ENCODE peak calls at places on chromosome 22, in nine cellular contexts. One of them, this sample, is unnamed.

GRCh38 chr22:43177479-43177878 is 9.5 kb downstream of the TTLL12 start:
- DNase-seq in AG09309: no peak
- DNase-seq in IMR-90: no peak
- DNase-seq in adrenal gland: no peak
- DNase-seq in A549: no peak
- DNase-seq in MCF 10A: no peak
- DNase-seq in thoracic aorta: no peak
- DNase-seq in AG10803: no peak
- DNase-seq in cardiac muscle cell: no peak
- DNase-seq in this sample: no peak

GRCh38 chr22:50701076-50701419 is 28.4 kb downstream of the SHANK3 start:
- DNase-seq in AG09309: no peak
- DNase-seq in IMR-90: no peak
- DNase-seq in adrenal gland: no peak
- DNase-seq in A549: no peak
- DNase-seq in MCF 10A: no peak
- DNase-seq in thoracic aorta: no peak
- DNase-seq in AG10803: no peak
- DNase-seq in cardiac muscle cell: no peak
- DNase-seq in this sample: no peak

GRCh38 chr22:46105494-46106278 is 44.6 kb upstream of the PPARA start:
- DNase-seq in AG09309: peak
- DNase-seq in IMR-90: peak
- DNase-seq in adrenal gland: no peak
- DNase-seq in A549: peak
- DNase-seq in MCF 10A: peak
- DNase-seq in thoracic aorta: no peak
- DNase-seq in AG10803: peak
- DNase-seq in cardiac muscle cell: peak
- DNase-seq in this sample: peak

GRCh38 chr22:41290262-41291221 is 4.6 kb upstream of the RANGAP1 start:
- DNase-seq in AG09309: peak
- DNase-seq in IMR-90: peak
- DNase-seq in adrenal gland: no peak
- DNase-seq in A549: no peak
- DNase-seq in MCF 10A: peak
- DNase-seq in thoracic aorta: no peak
- DNase-seq in AG10803: peak
- DNase-seq in cardiac muscle cell: peak
- DNase-seq in this sample: peak

GRCh38 chr22:42664976-42665831 is 16.0 kb upstream of the CYB5R3 start:
- DNase-seq in AG09309: no peak
- DNase-seq in IMR-90: no peak
- DNase-seq in adrenal gland: no peak
- DNase-seq in A549: no peak
- DNase-seq in MCF 10A: no peak
- DNase-seq in thoracic aorta: no peak
- DNase-seq in AG10803: no peak
- DNase-seq in cardiac muscle cell: no peak
- DNase-seq in this sample: no peak

GRCh38 chr22:43828711-43829447 is 16.8 kb upstream of the EFCAB6 start:
- DNase-seq in AG09309: no peak
- DNase-seq in IMR-90: peak
- DNase-seq in adrenal gland: peak
- DNase-seq in A549: no peak
- DNase-seq in MCF 10A: no peak
- DNase-seq in thoracic aorta: no peak
- DNase-seq in AG10803: peak
- DNase-seq in cardiac muscle cell: peak
- DNase-seq in this sample: no peak

GRCh38 chr22:37018815-37019308 is 385 bp downstream of the TST start:
- DNase-seq in AG09309: no peak
- DNase-seq in IMR-90: peak
- DNase-seq in adrenal gland: peak
- DNase-seq in A549: no peak
- DNase-seq in MCF 10A: peak
- DNase-seq in thoracic aorta: no peak
- DNase-seq in AG10803: peak
- DNase-seq in cardiac muscle cell: peak
- DNase-seq in this sample: peak

GRCh38 chr22:35930933-35931332 is 97.7 kb downstream of the RBFOX2 start:
- DNase-seq in AG09309: peak
- DNase-seq in IMR-90: peak
- DNase-seq in adrenal gland: no peak
- DNase-seq in A549: peak
- DNase-seq in MCF 10A: peak
- DNase-seq in thoracic aorta: no peak
- DNase-seq in AG10803: peak
- DNase-seq in cardiac muscle cell: peak
- DNase-seq in this sample: peak

GRCh38 chr22:46754110-46754799 is 8.2 kb upstream of the TBC1D22A start:
- DNase-seq in AG09309: peak
- DNase-seq in IMR-90: peak
- DNase-seq in adrenal gland: peak
- DNase-seq in A549: peak
- DNase-seq in MCF 10A: peak
- DNase-seq in thoracic aorta: peak
- DNase-seq in AG10803: peak
- DNase-seq in cardiac muscle cell: peak
- DNase-seq in this sample: peak

GRCh38 chr22:49289822-49290221 is 537.9 kb downstream of the BRD1 start:
- DNase-seq in AG09309: no peak
- DNase-seq in IMR-90: no peak
- DNase-seq in adrenal gland: peak
- DNase-seq in A549: no peak
- DNase-seq in MCF 10A: no peak
- DNase-seq in thoracic aorta: no peak
- DNase-seq in AG10803: no peak
- DNase-seq in cardiac muscle cell: no peak
- DNase-seq in this sample: no peak

GRCh38 chr22:39942433-39943213 is 17.6 kb upstream of the TMA7B start:
- DNase-seq in AG09309: no peak
- DNase-seq in IMR-90: no peak
- DNase-seq in adrenal gland: no peak
- DNase-seq in A549: no peak
- DNase-seq in MCF 10A: no peak
- DNase-seq in thoracic aorta: no peak
- DNase-seq in AG10803: no peak
- DNase-seq in cardiac muscle cell: peak
- DNase-seq in this sample: no peak

GRCh38 chr22:39939830-39940229 is 20.4 kb upstream of the TMA7B start:
- DNase-seq in AG09309: no peak
- DNase-seq in IMR-90: no peak
- DNase-seq in adrenal gland: no peak
- DNase-seq in A549: no peak
- DNase-seq in MCF 10A: no peak
- DNase-seq in thoracic aorta: no peak
- DNase-seq in AG10803: no peak
- DNase-seq in cardiac muscle cell: no peak
- DNase-seq in this sample: no peak

GRCh38 chr22:39941661-39942060 is 18.5 kb upstream of the TMA7B start:
- DNase-seq in AG09309: no peak
- DNase-seq in IMR-90: no peak
- DNase-seq in adrenal gland: no peak
- DNase-seq in A549: no peak
- DNase-seq in MCF 10A: no peak
- DNase-seq in thoracic aorta: no peak
- DNase-seq in AG10803: no peak
- DNase-seq in cardiac muscle cell: no peak
- DNase-seq in this sample: no peak

GRCh38 chr22:39938509-39938908 is 21.7 kb upstream of the TMA7B start:
- DNase-seq in AG09309: no peak
- DNase-seq in IMR-90: no peak
- DNase-seq in adrenal gland: no peak
- DNase-seq in A549: no peak
- DNase-seq in MCF 10A: no peak
- DNase-seq in thoracic aorta: no peak
- DNase-seq in AG10803: no peak
- DNase-seq in cardiac muscle cell: no peak
- DNase-seq in this sample: no peak

DNA sequence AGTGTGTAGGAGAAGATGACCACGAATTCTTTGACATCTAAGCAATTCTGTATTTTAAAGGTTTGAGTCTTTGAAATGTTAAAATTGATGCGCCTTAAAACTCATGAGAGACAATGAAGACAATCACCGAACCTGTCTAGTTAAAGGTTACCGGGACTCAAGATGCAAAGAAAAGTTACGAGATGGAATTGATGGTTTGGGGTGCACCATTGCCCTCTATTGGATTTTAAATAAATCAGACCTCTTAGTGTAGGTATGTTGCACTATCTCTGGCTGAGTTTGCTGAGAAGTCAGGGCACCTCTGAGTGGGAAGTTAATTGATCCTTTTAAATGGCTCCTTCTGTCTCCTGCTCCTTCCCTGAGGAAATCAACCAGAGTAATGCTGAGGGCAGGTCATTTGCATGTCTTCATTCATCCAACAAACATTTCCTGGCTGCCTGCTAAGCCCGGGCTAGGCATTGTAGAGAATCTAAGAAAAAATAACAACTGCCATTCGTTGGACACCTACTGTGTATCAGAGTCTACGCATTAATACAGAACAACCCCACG is 19.4 kb upstream of the TMA7B start:
- DNase-seq in AG09309: no peak
- DNase-seq in IMR-90: no peak
- DNase-seq in adrenal gland: no peak
- DNase-seq in A549: no peak
- DNase-seq in MCF 10A: no peak
- DNase-seq in thoracic aorta: no peak
- DNase-seq in AG10803: no peak
- DNase-seq in cardiac muscle cell: no peak
- DNase-seq in this sample: no peak
- TF ChIP-seq CTCF in AG09309: no peak
- TF ChIP-seq CTCF in IMR-90: no peak
- TF ChIP-seq CTCF in adrenal gland: no peak
- TF ChIP-seq CTCF in A549: no peak
- TF ChIP-seq CTCF in MCF 10A: no peak
- TF ChIP-seq CTCF in thoracic aorta: no peak
- TF ChIP-seq CTCF in AG10803: no peak
- TF ChIP-seq CTCF in cardiac muscle cell: no peak
- TF ChIP-seq CTCF in this sample: no peak

DNA sequence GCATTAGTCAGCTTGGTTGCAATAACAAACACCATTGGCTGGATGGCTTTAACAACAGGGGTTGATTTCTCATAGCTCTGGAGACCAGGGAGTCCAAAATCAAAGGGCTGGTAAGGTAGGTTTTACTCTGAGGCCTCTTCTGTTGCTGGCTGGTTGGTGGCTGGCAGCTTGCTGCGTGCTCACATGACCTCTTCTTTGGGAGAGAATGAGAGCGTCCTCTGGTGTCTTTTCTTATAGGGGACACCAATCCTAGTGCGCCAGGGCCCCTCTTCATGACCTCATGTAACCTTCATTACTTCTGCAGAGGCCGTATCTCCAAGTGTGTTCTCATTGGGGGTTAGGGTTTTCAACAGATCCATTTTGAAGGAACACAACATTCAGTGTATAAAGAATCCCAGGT is 1308.3 kb downstream of the TBC1D22A start:
- DNase-seq in AG09309: no peak
- DNase-seq in IMR-90: no peak
- DNase-seq in adrenal gland: no peak
- DNase-seq in A549: no peak
- DNase-seq in MCF 10A: no peak
- DNase-seq in thoracic aorta: no peak
- DNase-seq in AG10803: no peak
- DNase-seq in cardiac muscle cell: no peak
- DNase-seq in this sample: no peak
- TF ChIP-seq CTCF in AG09309: no peak
- TF ChIP-seq CTCF in IMR-90: no peak
- TF ChIP-seq CTCF in adrenal gland: no peak
- TF ChIP-seq CTCF in A549: no peak
- TF ChIP-seq CTCF in MCF 10A: no peak
- TF ChIP-seq CTCF in thoracic aorta: no peak
- TF ChIP-seq CTCF in AG10803: no peak
- TF ChIP-seq CTCF in cardiac muscle cell: no peak
- TF ChIP-seq CTCF in this sample: no peak

DNA sequence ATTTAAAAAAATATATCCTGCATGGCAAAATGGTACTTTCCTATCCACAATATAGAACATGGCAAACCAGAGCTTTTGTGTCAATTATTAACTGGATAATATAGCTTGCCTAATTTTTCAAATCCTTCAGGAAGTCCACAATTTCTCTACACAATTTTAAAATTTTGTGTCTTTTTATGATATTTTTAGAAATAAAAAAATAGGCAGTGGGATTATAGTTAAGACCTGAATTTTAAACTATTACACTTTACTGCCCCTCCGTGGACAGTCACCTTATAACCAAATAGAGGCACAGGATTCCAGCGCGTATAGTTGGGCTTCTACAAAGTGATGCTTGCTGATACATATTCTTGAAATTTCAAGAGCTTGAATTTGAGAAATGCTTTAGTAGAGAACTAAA is 2.1 kb upstream of the DMC1 start:
- DNase-seq in AG09309: no peak
- DNase-seq in IMR-90: peak
- DNase-seq in adrenal gland: no peak
- DNase-seq in A549: peak
- DNase-seq in MCF 10A: peak
- DNase-seq in thoracic aorta: no peak
- DNase-seq in AG10803: peak
- DNase-seq in cardiac muscle cell: peak
- DNase-seq in this sample: peak
- TF ChIP-seq CTCF in AG09309: peak
- TF ChIP-seq CTCF in IMR-90: peak
- TF ChIP-seq CTCF in adrenal gland: peak
- TF ChIP-seq CTCF in A549: peak
- TF ChIP-seq CTCF in MCF 10A: peak
- TF ChIP-seq CTCF in thoracic aorta: peak
- TF ChIP-seq CTCF in AG10803: peak
- TF ChIP-seq CTCF in cardiac muscle cell: peak
- TF ChIP-seq CTCF in this sample: peak

DNA sequence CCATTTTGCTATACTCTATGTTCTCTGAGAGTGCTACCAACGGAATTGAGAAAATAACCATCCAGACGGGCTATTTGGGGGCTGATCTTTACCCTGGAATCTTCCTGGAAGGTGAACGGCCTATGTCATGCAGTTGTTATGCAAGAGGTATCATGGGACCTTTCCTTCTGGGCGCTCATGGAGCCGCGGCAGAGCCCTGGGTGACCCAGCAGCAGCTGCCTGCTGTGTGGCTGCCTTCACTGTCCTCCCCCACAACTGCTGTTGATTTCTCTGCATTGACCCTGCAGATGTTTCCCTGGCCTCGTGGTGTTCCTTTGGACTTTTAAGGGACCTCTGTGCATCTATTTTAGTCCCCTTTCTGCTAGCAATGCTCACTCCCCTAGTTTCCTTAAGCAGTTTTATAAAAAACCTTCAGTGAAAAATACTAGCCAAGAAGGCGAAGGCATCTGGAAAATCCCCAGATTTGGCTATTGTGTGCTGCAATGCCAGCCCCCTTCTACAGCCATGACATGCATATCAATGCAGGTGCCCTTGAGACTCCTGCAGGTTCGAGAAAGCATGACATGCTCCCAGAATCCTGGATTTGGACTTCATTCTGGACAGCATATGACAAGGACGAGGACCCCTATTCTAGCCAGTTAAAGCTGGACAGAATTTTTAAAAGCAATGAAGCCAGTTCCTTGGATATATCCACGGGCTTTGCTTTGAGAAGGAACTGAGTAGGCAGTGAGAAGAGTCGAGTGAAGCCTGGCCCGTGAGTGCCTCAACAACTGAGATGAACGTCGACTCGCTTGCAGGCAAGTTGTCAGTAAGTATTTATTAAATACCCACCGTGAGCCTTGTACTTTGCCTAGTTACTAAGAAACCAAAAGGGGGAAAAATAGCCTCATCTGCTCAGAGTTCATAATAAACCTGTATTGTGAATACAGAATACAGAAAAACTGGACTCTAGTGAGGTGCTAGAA is at the start of gene SLC25A18:
- DNase-seq in AG09309: no peak
- DNase-seq in IMR-90: no peak
- DNase-seq in adrenal gland: peak
- DNase-seq in A549: no peak
- DNase-seq in MCF 10A: no peak
- DNase-seq in thoracic aorta: no peak
- DNase-seq in AG10803: peak
- DNase-seq in cardiac muscle cell: peak
- DNase-seq in this sample: no peak
- TF ChIP-seq CTCF in AG09309: no peak
- TF ChIP-seq CTCF in IMR-90: no peak
- TF ChIP-seq CTCF in adrenal gland: no peak
- TF ChIP-seq CTCF in A549: no peak
- TF ChIP-seq CTCF in MCF 10A: no peak
- TF ChIP-seq CTCF in thoracic aorta: peak
- TF ChIP-seq CTCF in AG10803: peak
- TF ChIP-seq CTCF in cardiac muscle cell: peak
- TF ChIP-seq CTCF in this sample: peak

This sample was measured in HFFc6.